ENCODE peak calls at places on chromosomes 16 and 17, in eight cellular contexts. W, I, J, M, S, Q, Y and O are unnamed samples.

GRCh38 chr17:792277-792676 is 10.1 kb downstream of the MRM3 start:
- DNase-seq in W (no peak), I (no peak), J (no peak), M (no peak), S (no peak), Q (no peak), Y (no peak), O (no peak)

GRCh38 chr17:77400445-77400870 is 259.7 kb downstream of the SEC14L1 start:
- DNase-seq in W (peak), I (peak), J (peak), M (no peak), S (peak), Q (peak), Y (no peak), O (peak)

GRCh38 chr16:84425696-84426095 is 57.4 kb downstream of the ATP2C2 start:
- DNase-seq in W (no peak), I (no peak), J (no peak), M (no peak), S (no peak), Q (no peak), Y (no peak), O (no peak)

GRCh38 chr17:80261159-80261894 is 675 bp downstream of the RNF213 start:
- DNase-seq in W (peak), I (peak), J (peak), M (peak), S (peak), Q (peak), Y (peak), O (peak)

GRCh38 chr16:48300391-48300856 is 53.1 kb upstream of the ABCC11 start:
- DNase-seq in W (no peak), I (no peak), J (no peak), M (no peak), S (no peak), Q (no peak), Y (no peak), O (no peak)

GRCh38 chr17:79920751-79921410 is 81.6 kb upstream of the CBX4 start:
- DNase-seq in W (no peak), I (no peak), J (no peak), M (peak), S (no peak), Q (no peak), Y (no peak), O (no peak)

GRCh38 chr17:79627766-79628690 is 17.2 kb upstream of the RBFOX3 start:
- DNase-seq in W (no peak), I (no peak), J (peak), M (no peak), S (no peak), Q (peak), Y (no peak), O (peak)

GRCh38 chr16:81261049-81261648 is 22.7 kb downstream of the BCO1 start:
- DNase-seq in W (no peak), I (peak), J (no peak), M (no peak), S (no peak), Q (peak), Y (no peak), O (no peak)

GRCh38 chr17:54348234-54348633 is 525.5 kb downstream of the KIF2B start:
- DNase-seq in W (no peak), I (no peak), J (no peak), M (no peak), S (no peak), Q (no peak), Y (no peak), O (no peak)

GRCh38 chr17:33200587-33200986 is 92.5 kb downstream of the ASIC2 start:
- DNase-seq in W (no peak), I (no peak), J (no peak), M (no peak), S (no peak), Q (no peak), Y (no peak), O (peak)

GRCh38 chr16:67931712-67932461 is at the start of gene CTRL:
- DNase-seq in W (no peak), I (no peak), J (no peak), M (no peak), S (no peak), Q (no peak), Y (no peak), O (no peak)

GRCh38 chr17:55086635-55087058 is 118.1 kb downstream of the STXBP4 start:
- DNase-seq in W (no peak), I (no peak), J (no peak), M (no peak), S (no peak), Q (no peak), Y (no peak), O (no peak)

GRCh38 chr16:10675221-10675620 is 19.5 kb downstream of the TEKT5 start:
- DNase-seq in W (no peak), I (no peak), J (no peak), M (no peak), S (no peak), Q (no peak), Y (no peak), O (no peak)

GRCh38 chr17:78415821-78416301 is 37.4 kb downstream of the PGS1 start:
- DNase-seq in W (no peak), I (no peak), J (no peak), M (no peak), S (no peak), Q (no peak), Y (no peak), O (no peak)

GRCh38 chr16:3691778-3692177 is 25.5 kb downstream of the TRAP1 start:
- DNase-seq in W (no peak), I (no peak), J (no peak), M (no peak), S (no peak), Q (no peak), Y (no peak), O (no peak)

GRCh38 chr16:82229800-82230619 is 60.0 kb upstream of the MPHOSPH6 start:
- DNase-seq in W (peak), I (peak), J (peak), M (peak), S (peak), Q (peak), Y (peak), O (no peak)

GRCh38 chr17:74280093-74280513 is 6.1 kb downstream of the DNAI2 start:
- DNase-seq in W (peak), I (peak), J (peak), M (peak), S (peak), Q (peak), Y (no peak), O (no peak)

GRCh38 chr17:65208753-65209152 is 71.6 kb downstream of the RGS9 start:
- DNase-seq in W (no peak), I (no peak), J (no peak), M (no peak), S (no peak), Q (no peak), Y (no peak), O (no peak)

GRCh38 chr16:71723537-71724319 is 773 bp downstream of the PHLPP2 start:
- DNase-seq in W (peak), I (peak), J (peak), M (peak), S (peak), Q (peak), Y (peak), O (peak)

GRCh38 chr17:67636841-67637240 is 80.9 kb upstream of the NOL11 start:
- DNase-seq in W (no peak), I (no peak), J (no peak), M (no peak), S (no peak), Q (no peak), Y (no peak), O (no peak)

GRCh38 chr16:68695575-68695974 is 41.5 kb upstream of the CDH1 start:
- DNase-seq in W (no peak), I (no peak), J (no peak), M (no peak), S (no peak), Q (no peak), Y (no peak), O (no peak)

GRCh38 chr17:54180919-54181318 is 358.2 kb downstream of the KIF2B start:
- DNase-seq in W (no peak), I (no peak), J (no peak), M (no peak), S (no peak), Q (no peak), Y (no peak), O (no peak)

GRCh38 chr16:11583171-11583570 is 3.5 kb downstream of the LITAF start:
- DNase-seq in W (no peak), I (no peak), J (no peak), M (no peak), S (no peak), Q (no peak), Y (no peak), O (no peak)

GRCh38 chr17:82415336-82415735 is 2.8 kb upstream of the HEXD start:
- DNase-seq in W (no peak), I (no peak), J (no peak), M (no peak), S (no peak), Q (no peak), Y (no peak), O (no peak)

GRCh38 chr16:4273858-4274291 is 1.1 kb upstream of the TFAP4 start:
- DNase-seq in W (peak), I (peak), J (peak), M (peak), S (no peak), Q (peak), Y (peak), O (peak)

GRCh38 chr17:75832652-75833400 is 11.4 kb downstream of the UNC13D start:
- DNase-seq in W (no peak), I (peak), J (no peak), M (no peak), S (no peak), Q (peak), Y (no peak), O (no peak)

GRCh38 chr17:43532581-43532980 is 13.6 kb downstream of the ETV4 start:
- DNase-seq in W (no peak), I (no peak), J (no peak), M (no peak), S (no peak), Q (no peak), Y (no peak), O (no peak)

GRCh38 chr16:48193846-48194245 is 38.1 kb upstream of the ABCC12 start:
- DNase-seq in W (no peak), I (no peak), J (no peak), M (no peak), S (no peak), Q (no peak), Y (no peak), O (no peak)

GRCh38 chr17:31919802-31920525 is 16.8 kb upstream of the SUZ12 start:
- DNase-seq in W (no peak), I (no peak), J (no peak), M (no peak), S (no peak), Q (peak), Y (no peak), O (no peak)

GRCh38 chr17:5203908-5204294 is 12.2 kb upstream of the ZNF594 start:
- DNase-seq in W (no peak), I (no peak), J (no peak), M (no peak), S (no peak), Q (no peak), Y (no peak), O (no peak)

GRCh38 chr16:79839851-79840321 is 239.3 kb upstream of the MAF start:
- DNase-seq in W (no peak), I (no peak), J (peak), M (no peak), S (no peak), Q (no peak), Y (no peak), O (no peak)

GRCh38 chr17:9645858-9646555 is 690 bp downstream of the USP43 start:
- DNase-seq in W (no peak), I (peak), J (peak), M (no peak), S (no peak), Q (peak), Y (peak), O (no peak)